ENCODE peak calls at places on chromosomes 5 and 9, in six cellular contexts. X is cardiac muscle cell, L is tibial artery, M is transverse colon, J is fibroblast of lung, S is uterus. N is an unnamed sample.

GRCh38 chr9:87713278-87713989 is 12.5 kb upstream of the CTSL start:
- DNase-seq in S (peak; percentile 92), X (no peak), M (peak; percentile 73), L (peak; percentile 94), J (peak; percentile 98), N (peak; percentile 56)

GRCh38 chr9:128257086-128257825 is 18.6 kb downstream of the GOLGA2 start:
- DNase-seq in J (no peak), S (no peak), L (no peak), X (no peak), M (no peak), N (no peak)

GRCh38 chr9:127574089-127574921 is 37.8 kb upstream of the STXBP1 start:
- DNase-seq in J (peak; percentile 71), S (no peak), M (peak; percentile 78), X (no peak), L (peak; percentile 82), N (peak; percentile 97)

GRCh38 chr9:123866497-123866896 is 63.4 kb downstream of the DENND1A start:
- DNase-seq in M (no peak), J (peak; percentile 35), S (no peak), L (no peak), X (no peak), N (no peak)

GRCh38 chr9:28620011-28620410 is 1046.7 kb upstream of the C9orf72 start:
- DNase-seq in X (no peak), S (no peak), L (no peak), M (no peak), J (no peak), N (no peak)

GRCh38 chr5:172858990-172859811 is 25.1 kb downstream of the ERGIC1 start:
- DNase-seq in L (peak; percentile 91), S (peak; percentile 67), J (peak; percentile 85), X (peak; percentile 50), M (peak; percentile 80), N (peak; percentile 73)

GRCh38 chr9:6216002-6216401 is 395 bp downstream of the IL33 start:
- DNase-seq in J (no peak), L (no peak), M (no peak), S (no peak), X (no peak), N (no peak)

GRCh38 chr5:138605254-138605972 is 30.2 kb upstream of the HSPA9 start:
- DNase-seq in X (no peak), S (no peak), L (peak; percentile 24), J (no peak), M (no peak), N (no peak)

GRCh38 chr5:9905661-9906060 is 275.5 kb upstream of the TAS2R1 start:
- DNase-seq in M (no peak), S (no peak), J (no peak), X (no peak), L (no peak), N (no peak)

GRCh38 chr9:74645007-74645639 is 148.0 kb downstream of the RORB start:
- DNase-seq in L (no peak), M (no peak), S (no peak), J (peak; percentile 9), X (peak; percentile 57), N (no peak)

GRCh38 chr9:78438765-78439164 is 141.8 kb downstream of the PSAT1 start:
- DNase-seq in L (no peak), S (no peak), M (no peak), X (no peak), J (no peak), N (no peak)

GRCh38 chr5:132223861-132224260 is 3.8 kb downstream of the P4HA2 start:
- DNase-seq in X (no peak), L (no peak), J (no peak), M (no peak), S (peak; percentile 9), N (no peak)

GRCh38 chr9:83601463-83601862 is 21.5 kb upstream of the IDNK start:
- DNase-seq in S (no peak), L (no peak), X (no peak), M (no peak), J (no peak), N (no peak)

GRCh38 chr9:83599071-83599470 is 23.9 kb upstream of the IDNK start:
- DNase-seq in J (no peak), M (no peak), S (no peak), L (no peak), X (no peak), N (no peak)

GRCh38 chr9:83598487-83598886 is 24.5 kb upstream of the IDNK start:
- DNase-seq in X (no peak), M (no peak), J (no peak), L (no peak), S (no peak), N (no peak)

DNA sequence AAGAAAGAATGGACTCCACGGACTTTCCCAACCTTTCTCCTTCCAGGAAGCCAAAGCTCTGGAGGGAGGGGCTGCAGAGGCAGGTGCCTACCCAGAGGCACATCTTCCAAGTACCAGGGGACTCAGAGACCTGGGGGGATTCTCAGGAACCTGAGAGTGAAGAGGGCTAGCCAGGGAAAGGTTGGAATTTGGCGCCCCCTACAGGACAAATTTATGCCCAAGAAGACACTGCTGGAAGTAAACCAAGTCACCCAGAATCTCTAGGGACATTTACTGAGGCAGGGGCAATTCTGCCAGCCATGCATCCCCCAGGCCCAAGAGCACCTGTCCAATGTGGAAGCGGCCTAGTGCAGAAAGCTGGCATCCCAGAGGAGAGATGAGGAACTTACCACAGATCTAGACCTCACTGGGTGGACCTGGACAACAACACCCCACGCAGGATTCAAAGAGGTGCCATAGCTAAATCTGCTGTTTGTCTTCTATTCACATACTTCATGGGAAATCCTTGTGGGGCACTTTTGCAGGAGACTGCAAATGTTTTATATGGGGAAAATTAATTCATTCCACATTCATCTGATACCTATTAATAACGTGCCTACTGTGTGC is 25.9 kb upstream of the IDNK start:
- DNase-seq in L (no peak), S (no peak), M (peak; percentile 29), X (peak; percentile 61), J (no peak), N (no peak)
- TF ChIP-seq CTCF in L (peak; percentile 46), S (peak; percentile 24), M (peak; percentile 43), X (peak; percentile 81), J (peak; percentile 45), N (no peak)

GRCh38 chr9:95000821-95001220 is 274.3 kb downstream of the AOPEP start:
- DNase-seq in L (no peak), X (no peak), M (no peak), J (no peak), S (no peak), N (no peak)
- H3K27ac ChIP-seq in L (peak overlapping the region; percentile 67), X (no peak overlapping the region), M (peak overlapping the region; percentile 99), J (peak overlapping the region; percentile 57), S (peak overlapping the region; percentile 100), N (peak overlapping the region; percentile 99)

GRCh38 chr9:133202688-133203453 is 6.2 kb downstream of the OBP2B start:
- DNase-seq in L (no peak), J (no peak), S (no peak), M (no peak), X (no peak), N (peak; percentile 16)

GRCh38 chr9:133202145-133202513 is 6.9 kb downstream of the OBP2B start:
- DNase-seq in L (peak; percentile 50), X (no peak), S (no peak), J (no peak), M (no peak), N (peak; percentile 15)

GRCh38 chr9:133201424-133202144 is 7.5 kb downstream of the OBP2B start:
- DNase-seq in S (no peak), J (no peak), L (peak; percentile 42), M (no peak), X (no peak), N (peak; percentile 14)

GRCh38 chr9:133200631-133201030 is 8.4 kb downstream of the OBP2B start:
- DNase-seq in S (no peak), X (no peak), L (no peak), M (no peak), J (no peak), N (no peak)

DNA sequence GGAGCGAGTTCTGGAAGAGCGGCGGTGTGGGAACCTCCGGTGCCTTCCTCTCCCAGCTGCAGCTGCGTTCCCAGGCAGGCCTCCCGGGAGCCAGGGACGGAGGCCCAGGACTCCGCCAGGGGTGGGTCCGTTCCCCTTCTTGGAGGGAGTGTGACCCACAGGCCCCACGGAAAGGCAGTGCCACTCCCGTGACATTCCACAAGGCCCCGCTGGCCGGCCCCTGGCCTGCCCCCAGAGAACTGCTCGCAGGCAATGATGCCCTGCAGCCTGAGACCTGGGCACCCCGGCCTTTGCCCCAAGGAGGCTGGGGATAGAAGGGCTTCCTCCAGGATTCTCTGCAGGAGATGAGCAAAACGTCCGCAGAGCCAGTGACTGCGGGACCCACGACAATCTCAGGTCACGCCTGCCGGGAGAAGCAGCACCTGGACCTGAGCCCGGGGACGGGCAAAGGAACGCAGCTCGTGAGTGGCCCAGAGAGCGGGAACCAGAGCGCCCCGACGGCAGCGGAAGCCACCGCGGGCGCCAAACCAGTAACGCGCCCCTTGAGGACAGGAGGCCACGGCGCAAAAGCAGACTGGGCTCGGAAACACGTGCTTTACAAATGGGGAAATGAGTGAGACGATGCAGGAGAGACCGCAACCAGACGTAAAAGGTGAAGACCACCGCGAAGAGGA is 9.3 kb downstream of the OBP2B start:
- DNase-seq in L (no peak), J (no peak), M (peak; percentile 31), X (no peak), S (peak; percentile 45), N (no peak)
- TF ChIP-seq CTCF in L (peak; percentile 15), J (no peak), M (no peak), X (no peak), S (no peak), N (no peak)

DNA sequence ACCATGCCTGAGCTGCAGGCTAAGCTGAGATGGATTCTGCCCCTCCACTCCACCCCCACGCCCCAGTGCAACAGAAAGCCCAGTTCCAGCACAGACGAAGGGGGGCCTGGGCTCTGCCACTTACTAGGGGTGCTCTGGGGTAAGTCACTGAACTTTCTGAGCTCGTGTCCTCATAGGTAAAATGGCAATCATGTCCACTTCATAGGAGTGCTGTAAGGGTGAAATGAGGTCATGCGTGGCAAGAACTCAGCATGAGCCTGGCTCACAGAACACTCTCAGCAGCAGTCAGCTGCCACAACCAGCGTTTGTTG is 8.4 kb upstream of the PSD2 start:
- DNase-seq in L (no peak), J (no peak), S (no peak), X (no peak), M (no peak), N (no peak)
- H3K27ac ChIP-seq in L (no peak overlapping the region), J (no peak overlapping the region), S (no peak overlapping the region), X (no peak overlapping the region), M (no peak overlapping the region), N (no peak overlapping the region)

DNA sequence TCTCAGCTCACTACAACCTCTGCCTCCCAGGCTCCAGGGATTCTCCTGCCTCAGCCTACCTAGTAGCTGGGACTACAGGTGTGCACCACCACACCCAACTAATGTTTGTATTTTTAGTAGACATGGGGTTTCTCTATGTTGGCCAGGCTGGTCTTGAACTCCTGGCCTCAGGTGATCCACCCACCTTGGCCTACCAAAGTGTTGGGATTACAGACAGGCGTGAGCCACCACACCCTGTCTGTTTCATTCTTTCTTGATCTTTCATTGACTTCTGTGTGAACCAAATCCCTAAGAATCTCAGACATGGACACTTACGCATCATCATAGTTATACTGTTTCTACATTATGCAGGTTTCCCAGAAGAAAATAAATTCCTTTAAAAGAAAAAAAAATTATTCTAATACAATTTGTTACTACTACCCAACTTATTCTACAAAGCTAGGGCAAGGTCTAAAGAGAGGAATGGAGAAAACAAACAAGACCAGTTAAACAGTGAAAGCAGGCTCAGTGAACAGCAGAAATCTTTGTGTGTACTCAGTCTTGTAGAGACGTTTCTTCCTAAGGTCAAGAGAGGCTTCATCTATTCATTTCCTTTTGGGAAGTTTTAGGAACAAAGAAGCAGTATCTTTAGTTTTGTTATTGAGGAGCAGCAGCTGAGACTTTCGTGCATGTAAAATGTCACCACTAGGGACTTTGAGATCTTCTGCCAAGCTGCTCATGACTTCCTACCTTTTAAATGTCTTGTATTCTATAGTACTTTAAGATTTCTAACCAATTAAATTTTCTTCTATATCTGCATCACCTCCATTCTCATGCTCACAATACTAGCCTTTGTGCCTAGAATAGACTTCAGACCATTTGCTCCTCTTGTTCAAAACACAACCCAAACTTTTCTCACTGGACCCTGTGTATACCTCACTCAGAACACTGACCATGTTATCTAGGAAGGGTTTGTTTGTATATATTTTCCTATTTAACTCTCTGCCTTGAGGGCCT is 5.6 kb upstream of the HMGCR start:
- DNase-seq in M (no peak), X (no peak), S (no peak), J (no peak), L (no peak), N (no peak)
- TF ChIP-seq CTCF in M (no peak), X (no peak), S (no peak), J (no peak), L (no peak), N (no peak)